ENCODE peak calls at places on chromosomes 6 and 20, in four cellular contexts. R, P, D and M are unnamed samples.
A peak's percentile ranks its signal among the peaks of the same experiment; 100 is the strongest.

GRCh38 chr20:17226410-17227198 is at the start of gene PCSK2:
- DNase-seq in R (peak; percentile 93), P (peak; percentile 12), D (peak; percentile 93), M (no peak)

GRCh38 chr6:111583986-111584385 is 21.7 kb downstream of the TRAF3IP2 start:
- DNase-seq in R (no peak), P (no peak), D (no peak), M (no peak)

GRCh38 chr20:35117629-35118028 is 25.0 kb upstream of the TRPC4AP start:
- DNase-seq in R (no peak), P (no peak), D (no peak), M (no peak)

GRCh38 chr6:108168501-108168979 is 2.7 kb downstream of the NR2E1 start:
- DNase-seq in R (peak; percentile 66), P (peak; percentile 29), D (peak; percentile 70), M (peak; percentile 35)

GRCh38 chr6:113015249-113015648 is 668.1 kb downstream of the RFPL4B start:
- DNase-seq in R (no peak), P (no peak), D (no peak), M (no peak)

GRCh38 chr6:57268294-57268640 is 46.2 kb upstream of the RAB23 start:
- DNase-seq in R (no peak), P (no peak), D (no peak), M (no peak)

GRCh38 chr6:133542056-133542821 is 301.1 kb downstream of the EYA4 start:
- DNase-seq in R (no peak), P (no peak), D (no peak), M (no peak)

GRCh38 chr6:285030-285771 is 7.1 kb upstream of the DUSP22 start:
- DNase-seq in R (no peak), P (no peak), D (no peak), M (no peak)

GRCh38 chr6:88494401-88495140 is 328.4 kb upstream of the CNR1 start:
- DNase-seq in R (no peak), P (no peak), D (no peak), M (no peak)

GRCh38 chr6:2285510-2285909 is 40.1 kb upstream of the GMDS start:
- DNase-seq in R (no peak), P (no peak), D (no peak), M (no peak)

GRCh38 chr20:17680836-17681740 is 954 bp downstream of the RRBP1 start:
- DNase-seq in R (peak; percentile 92), P (peak; percentile 88), D (peak; percentile 89), M (peak; percentile 73)

GRCh38 chr6:25703005-25703404 is 51.0 kb downstream of the SCGN start:
- DNase-seq in R (no peak), P (no peak), D (no peak), M (no peak)

GRCh38 chr6:25701807-25702206 is 49.8 kb downstream of the SCGN start:
- DNase-seq in R (no peak), P (no peak), D (no peak), M (no peak)

GRCh38 chr6:25699649-25700048 is 47.6 kb downstream of the SCGN start:
- DNase-seq in R (no peak), P (no peak), D (no peak), M (no peak)

GRCh38 chr6:25698631-25699030 is 46.6 kb downstream of the SCGN start:
- DNase-seq in R (no peak), P (no peak), D (no peak), M (no peak)

DNA sequence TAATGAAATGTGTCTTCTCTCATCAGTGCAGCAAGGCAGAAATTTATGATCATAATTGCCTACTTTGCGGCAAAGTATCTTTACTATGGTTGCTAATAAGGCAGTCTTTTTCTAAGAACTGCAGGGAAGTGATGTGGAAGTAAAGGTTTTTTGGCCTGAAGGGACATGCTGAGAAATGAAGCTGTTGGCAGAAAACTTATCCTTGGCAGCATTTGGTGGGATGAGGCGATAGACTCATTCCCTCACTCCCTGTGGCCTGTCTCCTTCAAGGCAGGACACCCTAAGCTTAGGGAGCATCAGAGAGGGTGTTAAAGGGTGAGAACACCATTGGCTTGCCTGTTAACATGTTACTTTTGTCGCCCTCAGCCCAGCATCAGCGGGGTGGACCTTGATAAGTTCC is 48.8 kb downstream of the SCGN start:
- DNase-seq in R (no peak), P (no peak), D (no peak), M (no peak)
- TF ChIP-seq CTCF in R (no peak), P (no peak), D (no peak), M (no peak)

DNA sequence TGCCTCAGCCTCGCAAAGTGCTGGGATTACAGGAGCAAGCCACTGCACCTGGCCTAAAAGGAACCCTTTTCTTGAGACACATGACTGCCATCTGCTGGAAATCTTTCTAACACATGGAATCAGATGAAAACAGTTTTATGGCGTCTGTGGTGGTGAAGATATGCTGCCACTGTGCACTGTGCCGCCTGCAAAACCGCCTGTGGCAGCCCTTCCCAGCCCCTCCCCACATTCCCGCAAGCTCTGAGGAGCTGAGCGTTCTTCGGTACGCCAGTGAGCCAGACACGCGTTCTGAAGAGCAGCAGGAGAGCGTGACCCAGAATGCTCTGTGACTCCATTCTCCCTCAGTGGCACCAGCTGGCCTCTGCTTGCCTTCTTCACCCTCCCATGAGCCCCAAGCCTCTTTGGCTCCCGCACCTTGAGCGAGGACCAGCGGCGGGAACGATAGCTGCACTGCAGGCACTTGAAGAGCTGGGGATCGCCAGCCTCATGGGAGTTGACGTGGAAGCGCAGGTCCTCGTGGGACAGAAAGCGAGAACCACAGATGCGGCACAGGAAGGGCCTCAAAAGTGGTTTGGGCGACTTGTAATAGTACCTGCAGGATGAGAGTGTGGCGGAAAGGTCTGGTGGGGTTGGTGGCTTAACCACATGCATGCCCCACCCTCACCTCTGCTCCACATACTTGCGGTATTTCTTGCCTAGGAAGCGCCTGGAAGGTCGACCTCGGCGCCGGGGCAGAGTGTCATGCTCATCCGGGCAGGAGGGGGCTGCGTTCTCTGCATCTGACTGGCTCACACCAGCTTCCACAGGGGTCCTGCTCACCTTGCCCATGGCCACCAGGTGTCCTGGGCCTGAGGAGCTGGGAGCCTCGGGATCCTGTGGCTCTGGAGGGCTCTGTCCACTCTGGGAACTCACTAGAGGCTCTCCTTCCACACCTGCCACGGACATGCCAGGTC is 8.7 kb downstream of the ZNF335 start:
- DNase-seq in R (peak; percentile 71), P (no peak), D (no peak), M (peak; percentile 34)
- TF ChIP-seq CTCF in R (peak; percentile 46), P (peak; percentile 60), D (peak; percentile 25), M (peak; percentile 58)

GRCh38 chr6:33895296-33895695 is 91.5 kb upstream of the MLN start:
- DNase-seq in R (no peak), P (no peak), D (no peak), M (no peak)
- TF ChIP-seq CTCF in R (no peak), P (no peak), D (no peak), M (no peak)

GRCh38 chr6:24888967-24889366 is 46.8 kb downstream of the RIPOR2 start:
- DNase-seq in R (no peak), P (no peak), D (no peak), M (no peak)
- TF ChIP-seq CTCF in R (no peak), P (no peak), D (no peak), M (no peak)

GRCh38 chr6:146700078-146700686 is 101.4 kb downstream of the ADGB start:
- DNase-seq in R (peak; percentile 93), P (peak; percentile 78), D (peak; percentile 29), M (peak; percentile 69)
- TF ChIP-seq CTCF in R (peak; percentile 89), P (peak; percentile 82), D (peak; percentile 76), M (peak; percentile 15)